ENCODE peak calls at places on chromosomes 3 and 15, in eight cellular contexts. I, X, N, K, W, T, J and P are unnamed samples.
A peak's percentile ranks its signal among the peaks of the same experiment; 100 is the strongest.

GRCh38 chr3:179929091-179929529 is 107.6 kb downstream of the PEX5L start:
- DNase-seq in I (peak; percentile 59), W (peak; percentile 11), K (no peak), X (peak; percentile 66), T (peak; percentile 73), N (peak; percentile 57), J (peak; percentile 8), P (peak; percentile 67)

GRCh38 chr3:42846682-42847522 is 28.8 kb downstream of the CYP8B1 start:
- DNase-seq in J (peak; percentile 37), I (no peak), K (no peak), T (no peak), W (no peak), N (no peak), X (no peak), P (no peak)

GRCh38 chr3:184419171-184419570 is 39.3 kb downstream of the CHRD start:
- DNase-seq in T (no peak), K (no peak), J (no peak), X (peak; percentile 11), I (no peak), W (no peak), N (no peak), P (no peak)

GRCh38 chr15:78355185-78355584 is 15.0 kb downstream of the CRABP1 start:
- DNase-seq in N (no peak), J (no peak), W (no peak), X (no peak), K (no peak), T (no peak), I (no peak), P (no peak)

GRCh38 chr15:78422571-78423340 is 15.3 kb upstream of the IREB2 start:
- DNase-seq in W (peak; percentile 52), I (peak; percentile 38), N (peak; percentile 74), J (peak; percentile 39), K (no peak), T (peak; percentile 73), X (peak; percentile 55), P (peak; percentile 65)

GRCh38 chr3:10155658-10156057 is 9.1 kb upstream of the IRAK2 start:
- DNase-seq in K (no peak), W (no peak), N (no peak), T (no peak), X (no peak), J (no peak), I (no peak), P (no peak)

GRCh38 chr3:134857356-134857755 is 62.3 kb downstream of the EPHB1 start:
- DNase-seq in X (no peak), N (no peak), K (no peak), J (no peak), W (no peak), I (no peak), T (no peak), P (no peak)

GRCh38 chr3:129525341-129525968 is 3.0 kb upstream of the RHO start:
- DNase-seq in T (peak; percentile 31), K (no peak), J (no peak), X (peak; percentile 47), N (no peak), W (no peak), I (peak; percentile 52), P (peak; percentile 19)

GRCh38 chr3:124373524-124373923 is 356.7 kb upstream of the UMPS start:
- DNase-seq in J (no peak), W (no peak), X (no peak), N (no peak), I (no peak), K (no peak), T (no peak), P (no peak)

GRCh38 chr15:81301385-81301784 is 22.6 kb downstream of the STARD5 start:
- DNase-seq in I (no peak), X (no peak), W (no peak), T (no peak), N (no peak), J (no peak), K (no peak), P (no peak)

GRCh38 chr15:81297580-81298575 is 26.1 kb downstream of the STARD5 start:
- DNase-seq in J (no peak), T (no peak), W (no peak), K (no peak), N (no peak), I (no peak), X (no peak), P (no peak)

GRCh38 chr15:81301815-81302399 is 22.0 kb downstream of the STARD5 start:
- DNase-seq in N (no peak), W (no peak), X (no peak), J (peak; percentile 34), K (no peak), T (no peak), I (no peak), P (no peak)

GRCh38 chr15:81298606-81299005 is 25.3 kb downstream of the STARD5 start:
- DNase-seq in N (no peak), T (no peak), I (no peak), J (no peak), X (no peak), K (no peak), W (no peak), P (no peak)

DNA sequence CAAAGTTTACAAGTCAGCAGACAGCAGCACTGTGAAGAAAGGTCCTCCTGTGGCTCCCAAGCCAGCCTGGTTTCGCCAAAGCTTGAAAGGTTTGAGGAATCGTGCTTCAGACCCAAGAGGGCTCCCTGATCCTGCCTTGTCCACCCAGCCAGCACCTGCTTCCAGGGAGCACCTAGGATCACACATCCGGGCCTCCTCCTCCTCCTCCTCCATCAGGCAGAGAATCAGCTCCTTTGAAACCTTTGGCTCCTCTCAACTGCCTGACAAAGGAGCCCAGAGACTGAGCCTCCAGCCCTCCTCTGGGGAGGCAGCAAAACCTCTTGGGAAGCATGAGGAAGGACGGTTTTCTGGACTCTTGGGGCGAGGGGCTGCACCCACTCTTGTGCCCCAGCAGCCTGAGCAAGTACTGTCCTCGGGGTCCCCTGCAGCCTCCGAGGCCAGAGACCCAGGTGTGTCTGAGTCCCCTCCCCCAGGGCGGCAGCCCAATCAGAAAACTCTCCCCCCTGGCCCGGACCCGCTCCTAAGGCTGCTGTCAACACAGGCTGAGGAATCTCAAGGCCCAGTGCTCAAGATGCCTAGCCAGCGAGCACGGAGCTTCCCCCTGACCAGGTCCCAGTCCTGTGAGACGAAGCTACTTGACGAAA is 24.2 kb downstream of the STARD5 start:
- DNase-seq in K (no peak), N (no peak), J (no peak), W (no peak), X (no peak), I (no peak), T (no peak), P (no peak)
- H3K4me3 ChIP-seq in K (no peak overlapping the region), N (no peak overlapping the region), J (no peak overlapping the region), W (peak overlapping the region; percentile 89), X (no peak overlapping the region), I (no peak overlapping the region), T (no peak overlapping the region), P (no peak overlapping the region)

GRCh38 chr3:37897763-37898162 is 36.1 kb downstream of the CTDSPL start:
- DNase-seq in J (no peak), N (no peak), X (no peak), W (no peak), K (no peak), T (no peak), I (no peak), P (no peak)
- H3K4me3 ChIP-seq in J (no peak overlapping the region), N (no peak overlapping the region), X (no peak overlapping the region), W (no peak overlapping the region), K (no peak overlapping the region), T (no peak overlapping the region), I (no peak overlapping the region), P (no peak overlapping the region)

GRCh38 chr15:98874359-98874758 is 133.2 kb downstream of the PGPEP1L start:
- DNase-seq in K (no peak), X (no peak), J (no peak), W (no peak), N (no peak), I (no peak), T (no peak), P (no peak)

GRCh38 chr15:98874773-98875172 is 132.8 kb downstream of the PGPEP1L start:
- DNase-seq in X (no peak), W (no peak), N (peak; percentile 52), T (no peak), J (no peak), I (no peak), K (no peak), P (peak; percentile 75)

GRCh38 chr15:98872777-98873176 is 134.8 kb downstream of the PGPEP1L start:
- DNase-seq in K (no peak), I (no peak), J (no peak), W (no peak), T (no peak), X (peak; percentile 32), N (peak; percentile 95), P (no peak)

GRCh38 chr15:98875309-98875708 is 132.3 kb downstream of the PGPEP1L start:
- DNase-seq in T (no peak), W (no peak), N (no peak), J (no peak), I (no peak), X (peak; percentile 71), K (no peak), P (peak; percentile 75)

DNA sequence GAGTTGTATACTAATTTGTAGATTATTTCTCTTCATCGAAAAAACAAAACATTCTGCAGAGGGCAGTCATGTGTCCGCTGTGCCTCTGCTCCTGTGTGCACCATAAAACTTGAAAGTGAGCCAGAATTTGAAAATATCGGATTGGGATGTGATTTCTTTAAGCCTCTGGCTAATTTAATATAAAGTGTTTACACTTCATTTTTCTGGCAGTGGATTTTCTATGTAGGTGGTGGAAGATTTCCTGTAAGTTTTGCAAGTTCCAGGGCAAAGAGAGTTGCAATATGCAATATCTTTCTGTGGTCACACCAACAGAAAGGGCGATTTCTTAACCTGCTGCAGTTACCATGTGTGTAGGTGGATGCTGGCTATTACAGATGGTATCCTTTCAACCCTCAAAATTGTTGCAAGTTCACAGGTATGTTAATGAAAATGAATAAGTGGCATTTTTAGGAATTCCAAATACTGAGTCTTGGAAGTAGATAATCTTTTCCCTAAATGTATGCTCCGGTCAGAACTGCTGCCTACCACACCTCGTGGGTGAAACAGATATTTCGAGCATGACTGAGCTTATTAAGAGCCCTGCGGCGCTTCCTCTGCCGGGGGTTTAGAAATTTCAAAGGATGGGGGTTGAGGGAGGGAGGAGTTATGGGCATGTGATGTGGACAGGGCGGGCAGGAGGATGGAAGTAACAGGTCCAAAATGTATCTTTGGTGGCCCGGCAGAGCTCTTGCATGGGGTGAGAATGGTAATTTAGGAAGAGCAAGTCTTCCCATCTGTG is 134.0 kb downstream of the PGPEP1L start:
- DNase-seq in T (peak; percentile 70), X (peak; percentile 87), N (peak; percentile 97), J (no peak), I (peak; percentile 95), K (no peak), W (no peak), P (peak; percentile 90)
- H3K4me3 ChIP-seq in T (no peak overlapping the region), X (peak overlapping the region; percentile 45), N (peak overlapping the region; percentile 26), J (no peak overlapping the region), I (no peak overlapping the region), K (no peak overlapping the region), W (no peak overlapping the region), P (peak overlapping the region; percentile 32)

DNA sequence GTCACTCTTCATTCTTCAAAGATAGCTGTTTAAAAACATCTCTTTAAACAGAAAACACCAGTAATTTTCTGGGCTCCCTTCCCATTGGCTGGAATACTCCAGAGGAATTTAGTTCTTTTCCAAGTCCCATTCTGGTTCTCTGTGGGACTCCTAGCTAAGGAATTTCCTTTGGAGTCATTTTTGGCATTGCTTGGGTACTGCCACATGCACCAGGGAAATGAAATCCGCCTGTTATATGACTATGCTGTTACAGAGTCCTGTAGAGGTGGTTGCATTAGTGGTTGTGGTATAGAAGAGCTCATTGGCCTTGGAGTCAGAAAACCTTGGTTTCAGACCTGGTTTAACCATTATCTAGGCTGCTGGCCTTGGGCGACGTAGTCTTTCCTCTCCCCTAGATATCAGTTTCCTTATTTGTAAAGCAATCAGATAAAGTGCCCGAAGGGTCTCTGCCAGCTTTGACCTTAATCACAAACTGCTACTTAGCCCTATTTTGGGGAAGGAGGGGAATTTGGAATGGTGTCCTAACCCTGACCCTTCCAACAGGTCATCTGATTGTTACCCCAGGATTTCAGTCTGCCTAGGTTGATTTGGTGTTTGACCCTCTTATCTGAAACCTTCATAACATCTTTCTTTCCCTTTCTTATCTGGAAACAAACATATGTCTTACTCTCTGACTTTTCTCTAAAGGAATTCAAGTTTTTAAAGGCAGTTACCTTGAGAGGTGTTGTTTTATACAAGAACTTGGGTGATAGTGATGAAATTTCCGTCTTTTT is 13.5 kb downstream of the RTP1 start:
- DNase-seq in K (no peak), J (no peak), W (no peak), T (peak; percentile 68), N (no peak), I (peak; percentile 92), X (peak; percentile 98), P (no peak)
- H3K4me3 ChIP-seq in K (no peak overlapping the region), J (no peak overlapping the region), W (no peak overlapping the region), T (no peak overlapping the region), N (no peak overlapping the region), I (no peak overlapping the region), X (no peak overlapping the region), P (no peak overlapping the region)